ENCODE peak calls at places on chromosomes 1 and 21, in ten cellular contexts. Y is pancreas; B is esophagus muscularis mucosa; U is heart right ventricle; D is tibial artery; W is lower lobe of right lung; O is psoas muscle; Q is fibroblast of lung; N is CD4-positive, alpha-beta T cell; A is left ventricle myocardium inferior. P is an unnamed sample.

GRCh38 chr1:219927956-219928790 is at the start of gene SLC30A10:
- DNase-seq in Y (peak), B (peak), U (peak), D (no peak), W (no peak), O (no peak), Q (peak), N (no peak), A (no peak), P (no peak)

GRCh38 chr1:147089457-147089856 is 82.8 kb downstream of the PRKAB2 start:
- DNase-seq in Y (no peak), B (no peak), U (no peak), D (no peak), W (no peak), O (no peak), Q (no peak), N (no peak), A (no peak), P (no peak)

GRCh38 chr1:175673236-175674150 is 69.9 kb downstream of the TNR start:
- DNase-seq in Y (no peak), B (no peak), U (no peak), D (no peak), W (no peak), O (no peak), Q (peak), N (no peak), A (no peak), P (peak)

GRCh38 chr1:153422450-153423068 is 6.2 kb downstream of the S100A7A start:
- DNase-seq in Y (peak), B (no peak), U (peak), D (no peak), W (peak), O (peak), Q (peak), N (peak), A (peak), P (peak)

GRCh38 chr21:31660134-31660565 is 657 bp downstream of the SOD1 start:
- DNase-seq in Y (peak), B (no peak), U (peak), D (no peak), W (no peak), O (no peak), Q (no peak), N (peak), A (no peak), P (peak)

GRCh38 chr1:32487182-32487581 is 22.3 kb downstream of the ZBTB8B start:
- DNase-seq in Y (no peak), B (no peak), U (no peak), D (no peak), W (no peak), O (no peak), Q (no peak), N (no peak), A (no peak), P (no peak)

GRCh38 chr1:241992734-241993133 is 6.2 kb downstream of the MAP1LC3C start:
- DNase-seq in Y (no peak), B (no peak), U (no peak), D (no peak), W (no peak), O (no peak), Q (peak), N (no peak), A (no peak), P (peak)

GRCh38 chr1:171666114-171666769 is 13.8 kb upstream of the MYOC start:
- DNase-seq in Y (no peak), B (no peak), U (peak), D (no peak), W (no peak), O (no peak), Q (no peak), N (no peak), A (no peak), P (no peak)

GRCh38 chr1:157363660-157364140 is 188.6 kb downstream of the FCRL5 start:
- DNase-seq in Y (no peak), B (peak), U (no peak), D (no peak), W (no peak), O (peak), Q (peak), N (no peak), A (no peak), P (peak)

GRCh38 chr1:79791488-79792211 is 785.1 kb upstream of the ADGRL4 start:
- DNase-seq in Y (no peak), B (no peak), U (no peak), D (no peak), W (no peak), O (no peak), Q (no peak), N (no peak), A (no peak), P (no peak)

GRCh38 chr1:19643113-19643512 is 998 bp upstream of the NBL1 start:
- DNase-seq in Y (peak), B (no peak), U (no peak), D (peak), W (no peak), O (no peak), Q (peak), N (no peak), A (no peak), P (peak)

GRCh38 chr1:46199233-46199749 is 1.1 kb upstream of the POMGNT1 start:
- DNase-seq in Y (no peak), B (no peak), U (no peak), D (no peak), W (no peak), O (no peak), Q (no peak), N (no peak), A (no peak), P (no peak)

DNA sequence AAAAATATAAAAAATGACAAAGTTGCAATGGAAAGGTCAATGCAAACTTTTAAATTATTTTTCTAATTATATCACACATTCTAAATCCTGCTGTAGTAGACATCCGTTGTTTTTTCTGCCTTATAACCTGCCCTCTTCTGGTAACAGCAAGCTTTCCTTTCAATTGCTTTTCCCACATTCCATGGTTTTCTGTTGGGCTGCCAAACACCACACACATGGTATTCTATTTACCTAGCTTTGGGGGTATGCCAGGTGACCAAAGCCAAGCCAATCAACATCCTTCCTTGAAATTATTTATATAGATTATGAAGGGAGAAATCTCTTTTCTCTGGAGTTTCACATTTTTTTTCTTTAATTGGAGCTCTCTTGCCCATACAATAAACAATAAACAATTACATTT is 3.4 kb upstream of the LAMC1 start:
- DNase-seq in Y (no peak), B (no peak), U (no peak), D (no peak), W (no peak), O (no peak), Q (peak), N (no peak), A (no peak), P (peak)
- TF ChIP-seq CTCF in Y (no peak), B (peak), U (no peak), D (no peak), W (no peak), O (no peak), Q (no peak), N (no peak), A (peak), P (peak)

DNA sequence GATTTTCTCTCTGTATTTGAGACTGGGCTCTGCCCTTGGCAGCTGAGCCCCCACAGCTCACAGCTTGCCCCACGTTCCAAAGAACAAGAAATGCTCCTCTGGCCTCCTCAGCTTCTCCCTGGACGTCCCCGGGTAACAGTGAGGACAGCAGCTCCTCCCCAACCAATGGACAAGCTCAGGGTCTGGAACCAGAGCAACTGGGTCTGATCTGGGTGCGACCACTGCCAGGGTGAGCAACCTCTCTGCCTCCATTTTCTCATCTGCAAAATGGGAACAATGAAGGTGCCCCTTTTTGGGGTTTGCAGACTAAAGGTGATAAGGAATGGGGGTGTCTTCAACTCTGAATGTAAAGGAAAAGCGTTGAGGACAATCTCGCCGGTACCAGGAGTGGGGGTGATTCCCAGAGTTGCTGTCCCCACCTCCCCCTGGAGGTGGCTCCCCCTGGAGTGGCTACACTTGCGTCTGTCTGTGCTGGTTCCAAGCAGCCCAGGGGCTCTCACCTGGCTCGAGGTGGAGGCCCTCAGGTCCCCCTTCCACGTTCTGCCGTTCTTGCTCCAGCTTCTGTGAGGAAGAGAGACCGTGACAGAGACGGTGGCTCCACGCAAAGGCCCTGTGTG is 6.9 kb downstream of the C21orf58 start:
- DNase-seq in Y (no peak), B (no peak), U (no peak), D (no peak), W (no peak), O (no peak), Q (no peak), N (no peak), A (no peak), P (no peak)
- H3K27ac ChIP-seq in Y (no peak), B (no peak), U (no peak), D (no peak), W (no peak), O (no peak), Q (no peak), N (no peak), A (no peak), P (no peak)

DNA sequence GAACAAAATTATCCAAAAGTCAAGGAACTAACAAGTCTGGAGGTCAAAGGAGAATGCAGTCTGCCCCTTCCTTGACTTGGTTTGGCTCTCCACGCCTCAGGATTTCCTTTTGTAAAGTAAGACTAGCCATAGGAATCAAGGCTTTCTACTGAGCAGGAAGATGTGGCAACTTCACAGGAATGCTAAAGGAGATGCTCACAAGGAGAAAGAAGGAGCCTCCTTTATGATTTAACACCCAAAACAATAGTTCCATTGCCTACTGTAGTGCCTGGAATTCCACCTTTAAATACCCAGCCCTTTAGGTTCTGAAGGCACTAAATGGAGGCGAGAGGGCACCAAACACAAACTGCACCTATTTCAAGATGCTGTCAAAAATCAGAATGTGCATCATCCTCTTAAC is 176.3 kb upstream of the NFIA start:
- DNase-seq in Y (no peak), B (no peak), U (no peak), D (no peak), W (no peak), O (no peak), Q (no peak), N (no peak), A (no peak), P (no peak)
- TF ChIP-seq CTCF in Y (no peak), B (no peak), U (no peak), D (no peak), W (no peak), O (no peak), Q (no peak), N (no peak), A (no peak), P (no peak)

GRCh38 chr1:27535386-27535785 is 45.4 kb upstream of the WASF2 start:
- DNase-seq in Y (no peak), B (no peak), U (no peak), D (no peak), W (no peak), O (no peak), Q (no peak), N (no peak), A (no peak), P (no peak)

GRCh38 chr1:27536767-27537166 is 46.8 kb upstream of the WASF2 start:
- DNase-seq in Y (no peak), B (no peak), U (peak), D (peak), W (no peak), O (peak), Q (peak), N (no peak), A (peak), P (no peak)

GRCh38 chr1:27538793-27539192 is 48.8 kb upstream of the WASF2 start:
- DNase-seq in Y (no peak), B (no peak), U (no peak), D (no peak), W (no peak), O (no peak), Q (peak), N (no peak), A (no peak), P (peak)

GRCh38 chr1:27532119-27532695 is 42.2 kb upstream of the WASF2 start:
- DNase-seq in Y (no peak), B (no peak), U (no peak), D (peak), W (no peak), O (no peak), Q (no peak), N (no peak), A (no peak), P (no peak)

GRCh38 chr1:27536004-27536757 is 46.2 kb upstream of the WASF2 start:
- DNase-seq in Y (no peak), B (no peak), U (no peak), D (no peak), W (no peak), O (no peak), Q (no peak), N (no peak), A (no peak), P (no peak)
- H3K27ac ChIP-seq in Y (no peak), B (peak), U (peak), D (peak), W (peak), O (peak), Q (no peak), N (no peak), A (peak), P (peak)

GRCh38 chr1:229217716-229218115 is 53.2 kb upstream of the RAB4A start:
- DNase-seq in Y (no peak), B (no peak), U (no peak), D (no peak), W (no peak), O (no peak), Q (no peak), N (no peak), A (no peak), P (peak)
- TF ChIP-seq CTCF in Y (no peak), B (no peak), U (no peak), D (no peak), W (no peak), O (no peak), Q (no peak), N (no peak), A (no peak), P (peak)